ENCODE peak calls at places on chromosomes 4 and X, in five cellular contexts. D is stimulated activated CD4-positive, alpha-beta T cell treated with anti-CD3 and anti-CD28 coated beads, Interleukin-4, amount 100 ng/mL, for 1 hour; M is GM12878; L is DMS153; V is EH. T is an unnamed sample.

GRCh38 chr4:40525811-40526598 is 103.7 kb downstream of the RBM47 start:
- DNase-seq in D (no peak), M (no peak), L (no peak), V (peak), T (no peak)

GRCh38 chr4:76214269-76214628 is 625 bp upstream of the SCARB2 start:
- DNase-seq in D (no peak), M (no peak), L (no peak), V (no peak), T (no peak)

GRCh38 chrX:110403839-110404238 is 45.2 kb downstream of the RTL9 start:
- DNase-seq in D (no peak), M (no peak), L (no peak), V (peak), T (no peak)

GRCh38 chr4:122996350-122996749 is 74.0 kb upstream of the NUDT6 start:
- DNase-seq in D (no peak), M (no peak), L (no peak), V (no peak), T (no peak)

GRCh38 chrX:2595258-2595657 is 94.5 kb upstream of the DHRSX start:
- DNase-seq in D (no peak), M (no peak), L (no peak), V (peak), T (no peak)

GRCh38 chr4:100986360-100986868 is 360.9 kb downstream of the PPP3CA start:
- DNase-seq in D (no peak), M (no peak), L (no peak), V (peak), T (no peak)

GRCh38 chrX:22122510-22122909 is 90.4 kb downstream of the PHEX start:
- DNase-seq in D (no peak), M (no peak), L (no peak), V (peak), T (no peak)

GRCh38 chr4:124530464-124531077 is 182.0 kb downstream of the ANKRD50 start:
- DNase-seq in D (no peak), M (no peak), L (no peak), V (peak), T (no peak)

GRCh38 chrX:21940356-21940829 is at the start of gene SMS:
- DNase-seq in D (peak), M (no peak), L (peak), V (peak), T (peak)

GRCh38 chrX:115259238-115259875 is 25.5 kb upstream of the LRCH2 start:
- DNase-seq in D (no peak), M (no peak), L (no peak), V (peak), T (no peak)

GRCh38 chrX:36844857-36845256 is 163.3 kb upstream of the FAM47C start:
- DNase-seq in D (no peak), M (no peak), L (no peak), V (no peak), T (no peak)

GRCh38 chrX:2484721-2485459 is 15.9 kb downstream of the DHRSX start:
- DNase-seq in D (no peak), M (no peak), L (no peak), V (peak), T (no peak)

GRCh38 chr4:6687947-6688878 is 5.5 kb upstream of the S100P start:
- DNase-seq in D (no peak), M (no peak), L (no peak), V (no peak), T (no peak)

GRCh38 chr4:142418697-142419096 is 427.4 kb downstream of the INPP4B start:
- DNase-seq in D (no peak), M (no peak), L (no peak), V (no peak), T (no peak)

GRCh38 chr4:6634746-6635145 is 5.7 kb upstream of the MRFAP1 start:
- DNase-seq in D (no peak), M (no peak), L (no peak), V (no peak), T (no peak)

GRCh38 chrX:41245641-41246040 is 88.3 kb upstream of the DDX3X start:
- DNase-seq in D (no peak), M (no peak), L (no peak), V (peak), T (no peak)

GRCh38 chr4:172978848-172979247 is 189.8 kb upstream of the GALNT7 start:
- DNase-seq in D (no peak), M (no peak), L (peak), V (no peak), T (no peak)

GRCh38 chr4:3037957-3038451 is 36.3 kb downstream of the HTT-AS start:
- DNase-seq in D (no peak), M (no peak), L (no peak), V (peak), T (peak)

GRCh38 chr4:10589808-10590207 is 94.8 kb downstream of the CLNK start:
- DNase-seq in D (no peak), M (no peak), L (no peak), V (peak), T (no peak)

GRCh38 chr4:75895744-75896314 is 6.4 kb downstream of the PPEF2 start:
- DNase-seq in D (no peak), M (no peak), L (no peak), V (peak), T (no peak)

GRCh38 chrX:110318664-110318968 is 731 bp upstream of the AMMECR1 start:
- DNase-seq in D (no peak), M (no peak), L (peak), V (no peak), T (no peak)

GRCh38 chr4:166172619-166173018 is 299.6 kb downstream of the TLL1 start:
- DNase-seq in D (no peak), M (no peak), L (no peak), V (no peak), T (no peak)

GRCh38 chrX:40100141-40100536 is 2.4 kb upstream of the BCOR start:
- DNase-seq in D (no peak), M (no peak), L (no peak), V (peak), T (no peak)

GRCh38 chr4:38562751-38563198 is 101.2 kb upstream of the KLF3 start:
- DNase-seq in D (no peak), M (no peak), L (peak), V (peak), T (no peak)

GRCh38 chr4:52199574-52200338 is 148.7 kb downstream of the SPATA18 start:
- DNase-seq in D (no peak), M (no peak), L (no peak), V (peak), T (no peak)

GRCh38 chrX:153687121-153688039 is at the start of gene SLC6A8:
- DNase-seq in D (peak), M (no peak), L (no peak), V (peak), T (no peak)

GRCh38 chr4:154634058-154634457 is 21.6 kb upstream of the FGG start:
- DNase-seq in D (no peak), M (no peak), L (no peak), V (no peak), T (no peak)

GRCh38 chrX:110384490-110384889 is 25.8 kb downstream of the RTL9 start:
- DNase-seq in D (no peak), M (no peak), L (no peak), V (peak), T (no peak)

GRCh38 chr4:54571293-54571723 is 86.4 kb upstream of the KIT start:
- DNase-seq in D (no peak), M (no peak), L (no peak), V (peak), T (no peak)

GRCh38 chrX:74931214-74931613 is 6.0 kb upstream of the NEXMIF start:
- DNase-seq in D (no peak), M (no peak), L (no peak), V (peak), T (no peak)

GRCh38 chrX:42732506-42732905 is 45.5 kb downstream of the PPP1R2C start:
- DNase-seq in D (no peak), M (no peak), L (no peak), V (no peak), T (no peak)